ENCODE peak calls at places on chromosomes 16 and 17, in eight cellular contexts. Y is neuronal stem cell, X is IMR-90, P is GM23248, T is A549, J is mammary epithelial cell, M is astrocyte, C is HepG2. Z is an unnamed sample.

GRCh38 chr16:2969545-2970521 is 685 bp downstream of the PAQR4 start:
- DNase-seq in Y (peak), X (peak), P (peak), T (peak), J (peak), M (peak), C (peak), Z (peak)

GRCh38 chr17:61496174-61496956 is 44.1 kb downstream of the TBX4 start:
- DNase-seq in Y (no peak), X (no peak), P (no peak), T (no peak), J (no peak), M (no peak), C (no peak), Z (no peak)

GRCh38 chr17:61423967-61424649 is 24.5 kb downstream of the TBX2 start:
- DNase-seq in Y (no peak), X (no peak), P (no peak), T (no peak), J (no peak), M (no peak), C (no peak), Z (no peak)

GRCh38 chr17:55286681-55287589 is 22.2 kb downstream of the HLF start:
- DNase-seq in Y (no peak), X (peak), P (peak), T (peak), J (peak), M (peak), C (peak), Z (peak)

GRCh38 chr17:49633250-49633649 is 44.6 kb downstream of the SPOP start:
- DNase-seq in Y (no peak), X (no peak), P (no peak), T (no peak), J (no peak), M (no peak), C (no peak), Z (no peak)

GRCh38 chr16:66274335-66275110 is 92.0 kb upstream of the CDH5 start:
- DNase-seq in Y (no peak), X (peak), P (peak), T (peak), J (peak), M (no peak), C (peak), Z (peak)

GRCh38 chr16:69934044-69934443 is 17.1 kb upstream of the CLEC18A start:
- DNase-seq in Y (no peak), X (no peak), P (no peak), T (no peak), J (no peak), M (no peak), C (no peak), Z (no peak)

GRCh38 chr16:31505483-31505882 is 2.7 kb downstream of the RUSF1 start:
- DNase-seq in Y (no peak), X (no peak), P (no peak), T (no peak), J (no peak), M (no peak), C (no peak), Z (no peak)

GRCh38 chr16:15958703-15959348 is 9.4 kb downstream of the ABCC1 start:
- DNase-seq in Y (no peak), X (no peak), P (no peak), T (no peak), J (no peak), M (no peak), C (no peak), Z (no peak)

GRCh38 chr17:78925662-78926555 is 722 bp upstream of the TIMP2 start:
- DNase-seq in Y (no peak), X (peak), P (peak), T (peak), J (no peak), M (peak), C (peak), Z (no peak)
- H3K4me3 ChIP-seq in Y (peak), X (peak), P (peak), T (peak), J (no peak), M (peak), C (peak), Z (peak)

DNA sequence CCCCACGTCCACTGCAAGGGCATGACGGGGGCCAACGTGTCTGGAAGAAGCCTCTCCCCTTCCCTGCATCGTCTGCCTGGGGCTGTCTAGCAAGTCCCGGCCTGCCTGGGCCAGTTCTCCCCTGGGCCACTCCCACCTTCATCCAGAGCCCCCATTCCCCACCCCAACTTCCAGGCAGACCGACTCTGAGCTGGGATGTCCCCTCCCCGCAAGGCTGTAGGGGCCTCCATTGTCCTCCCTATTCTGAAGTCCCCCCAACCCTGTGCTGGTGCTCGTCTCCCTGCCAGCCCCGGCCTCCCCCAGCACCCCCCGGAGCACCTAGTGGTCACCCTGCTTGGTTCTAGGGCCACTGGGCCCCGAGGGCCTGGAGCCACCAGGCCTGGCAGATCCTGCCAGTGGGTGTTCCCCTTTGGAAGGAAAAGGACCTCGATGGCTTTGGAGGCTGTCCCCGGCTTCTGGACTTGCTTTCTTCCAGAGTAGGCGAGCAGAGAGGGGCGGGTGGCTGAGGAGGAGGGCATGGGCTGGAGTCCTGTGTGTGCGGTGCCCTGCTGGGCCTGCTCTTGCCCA is 4.8 kb downstream of the GLIS2 start:
- DNase-seq in Y (no peak), X (no peak), P (no peak), T (no peak), J (peak), M (no peak), C (no peak), Z (no peak)
- H3K27ac ChIP-seq in Y (no peak), X (no peak), P (no peak), T (peak), J (no peak), M (no peak), C (no peak), Z (no peak)

DNA sequence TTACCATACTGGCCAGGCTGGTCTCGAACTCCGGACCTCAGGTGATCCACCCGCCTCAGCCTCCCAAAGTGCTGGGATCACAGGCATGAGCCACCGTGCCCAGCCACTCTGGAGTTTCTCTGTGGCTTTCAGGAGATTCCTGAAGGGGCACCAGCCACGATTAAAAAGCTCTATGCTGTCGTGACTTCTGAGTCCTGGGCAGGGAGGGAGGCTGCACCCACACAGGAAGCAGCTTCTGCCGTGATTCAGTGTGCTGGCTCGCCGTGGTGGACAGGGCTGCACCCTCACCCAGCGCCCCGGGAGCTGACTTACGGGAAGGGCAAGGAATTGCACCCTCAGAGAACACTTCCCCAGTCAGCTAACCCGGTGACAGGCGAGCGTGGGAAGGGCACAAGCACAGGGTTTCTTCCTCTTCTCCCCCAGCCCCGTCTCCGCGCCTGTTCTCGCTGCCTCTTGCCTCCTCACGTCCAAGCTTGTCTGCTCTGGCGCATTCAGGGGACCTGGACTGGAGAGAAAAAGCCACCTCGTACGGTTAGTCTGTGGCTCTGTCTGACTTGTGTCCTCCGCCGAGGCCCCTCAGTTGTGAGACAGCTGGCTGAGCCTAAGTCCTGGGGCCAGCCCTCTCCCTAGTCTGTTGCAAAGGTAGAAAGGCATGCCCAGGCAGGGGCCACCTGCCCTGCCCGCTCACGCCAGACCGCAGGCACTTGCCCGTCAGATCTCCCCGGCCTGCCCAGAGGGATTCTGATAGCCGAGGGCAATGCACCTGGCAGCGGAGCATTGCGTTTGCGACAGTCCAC is 145.0 kb downstream of the SEC14L1 start:
- DNase-seq in Y (no peak), X (peak), P (peak), T (peak), J (peak), M (peak), C (peak), Z (peak)
- H3K4me2 ChIP-seq in Y (no peak), X (peak), P (peak), T (peak), J (peak), M (peak), C (peak), Z (peak)

GRCh38 chr16:29009050-29009837 is 24.4 kb downstream of the LAT start:
- DNase-seq in Y (no peak), X (no peak), P (no peak), T (no peak), J (no peak), M (no peak), C (no peak), Z (no peak)
- H3K4me3 ChIP-seq in Y (no peak), X (no peak), P (no peak), T (no peak), J (no peak), M (no peak), C (no peak), Z (no peak)

GRCh38 chr17:75475851-75476250 is 19.4 kb downstream of the TMEM94 start:
- DNase-seq in Y (no peak), X (peak), P (no peak), T (no peak), J (no peak), M (no peak), C (no peak), Z (no peak)

GRCh38 chr17:75477493-75477862 is 21.0 kb downstream of the TMEM94 start:
- DNase-seq in Y (no peak), X (no peak), P (no peak), T (no peak), J (no peak), M (no peak), C (no peak), Z (no peak)

GRCh38 chr17:75476752-75477492 is 20.5 kb downstream of the TMEM94 start:
- DNase-seq in Y (no peak), X (no peak), P (no peak), T (no peak), J (no peak), M (no peak), C (no peak), Z (no peak)

GRCh38 chr17:75475144-75475835 is 18.9 kb downstream of the TMEM94 start:
- DNase-seq in Y (no peak), X (peak), P (no peak), T (no peak), J (no peak), M (no peak), C (no peak), Z (no peak)

GRCh38 chr17:75476274-75476673 is 19.8 kb downstream of the TMEM94 start:
- DNase-seq in Y (no peak), X (peak), P (no peak), T (no peak), J (no peak), M (peak), C (no peak), Z (no peak)
- H3K27ac ChIP-seq in Y (peak), X (no peak), P (no peak), T (no peak), J (no peak), M (no peak), C (no peak), Z (no peak)

DNA sequence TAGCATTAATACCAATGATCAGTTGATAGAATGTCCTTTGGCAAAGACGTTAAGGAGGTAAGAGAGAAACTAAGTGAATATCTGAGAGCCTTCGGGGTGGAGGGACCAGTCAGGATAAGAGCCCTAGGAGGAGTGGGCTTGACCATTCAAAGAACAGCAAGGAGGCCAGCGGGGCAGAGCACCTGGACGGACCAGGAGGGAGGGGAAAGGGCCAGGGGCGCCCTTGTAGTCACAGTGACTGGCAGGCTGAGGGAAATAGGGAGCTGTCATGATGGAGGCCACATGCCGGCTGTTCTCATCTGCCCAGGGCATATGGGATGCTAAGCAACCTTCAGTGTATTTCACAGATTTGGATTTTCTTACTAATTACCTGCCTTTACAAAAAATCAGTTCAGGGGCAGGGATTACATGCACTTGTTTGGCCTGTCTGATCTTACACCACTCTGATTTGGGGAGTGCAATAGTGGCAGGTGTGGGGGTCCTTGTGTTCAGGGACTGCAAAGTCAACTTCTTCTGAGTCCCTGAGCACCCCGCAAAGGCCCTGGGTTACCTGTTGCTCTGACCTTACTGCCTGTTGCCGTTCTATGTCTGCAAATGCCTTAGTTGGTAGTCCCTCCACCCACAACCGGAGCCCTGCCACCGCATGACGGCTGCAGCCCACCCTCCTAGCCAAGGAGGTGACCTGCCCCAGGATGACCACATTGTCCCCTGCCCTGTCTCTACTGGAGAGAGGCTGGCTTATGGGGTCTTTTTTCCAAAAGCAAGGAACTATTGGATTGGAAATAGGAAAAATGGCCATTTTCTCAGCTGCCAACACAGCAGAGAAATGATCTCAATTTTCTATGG is 10.0 kb downstream of the TMEM132E start:
- DNase-seq in Y (no peak), X (no peak), P (no peak), T (no peak), J (no peak), M (no peak), C (no peak), Z (no peak)
- H3K4me2 ChIP-seq in Y (no peak), X (no peak), P (no peak), T (no peak), J (no peak), M (no peak), C (no peak), Z (no peak)

DNA sequence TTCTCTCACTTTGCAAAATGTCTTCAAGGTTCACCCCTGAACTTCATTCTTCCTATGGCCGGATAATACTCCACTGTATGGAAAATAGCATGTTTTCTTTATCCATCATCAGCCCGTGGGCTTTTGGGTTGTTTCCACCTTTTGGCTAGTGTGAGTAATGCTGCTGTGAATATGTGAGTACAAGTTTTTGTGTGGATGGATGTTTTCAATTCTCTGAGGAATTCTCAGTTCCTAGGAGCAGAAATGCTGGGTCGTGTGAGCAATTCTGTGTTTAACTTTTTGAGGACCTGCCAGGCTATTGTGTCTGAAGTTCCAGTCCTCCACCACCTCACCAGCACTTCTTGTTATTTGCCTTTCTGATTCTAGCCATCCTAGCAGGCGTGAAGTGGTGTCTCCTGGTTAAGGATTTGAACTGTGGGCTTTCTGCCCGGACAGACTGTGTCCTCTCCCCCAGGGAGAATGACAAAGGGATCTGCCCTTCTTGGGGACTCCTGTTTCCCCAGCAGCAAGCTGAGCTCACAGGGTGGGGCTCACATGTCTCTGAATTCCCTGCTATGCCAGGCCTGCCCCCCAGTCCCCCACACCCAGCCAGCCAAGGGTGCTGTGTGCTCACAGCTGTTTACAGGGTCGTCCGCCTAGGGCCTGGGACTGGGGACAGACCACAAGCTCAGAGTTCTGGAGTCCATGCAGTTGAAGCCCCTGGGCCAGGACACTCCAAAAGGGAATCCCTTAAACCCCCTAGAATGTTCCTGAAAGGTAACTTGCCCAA is 92.2 kb upstream of the CIBAR2 start:
- DNase-seq in Y (no peak), X (peak), P (peak), T (no peak), J (peak), M (peak), C (no peak), Z (no peak)
- H3K4me3 ChIP-seq in Y (no peak), X (no peak), P (no peak), T (no peak), J (no peak), M (no peak), C (no peak), Z (no peak)

GRCh38 chr16:49856741-49857330 is 924 bp upstream of the ZNF423 start:
- DNase-seq in Y (peak), X (peak), P (peak), T (peak), J (peak), M (peak), C (peak), Z (peak)

GRCh38 chr16:49851468-49851787 is 4.5 kb downstream of the ZNF423 start:
- DNase-seq in Y (no peak), X (no peak), P (no peak), T (no peak), J (no peak), M (no peak), C (no peak), Z (no peak)

GRCh38 chr16:49855280-49855821 is 561 bp downstream of the ZNF423 start:
- DNase-seq in Y (peak), X (peak), P (peak), T (peak), J (peak), M (peak), C (no peak), Z (peak)

GRCh38 chr16:49855822-49856740 is at the start of gene ZNF423:
- DNase-seq in Y (peak), X (no peak), P (peak), T (no peak), J (no peak), M (no peak), C (no peak), Z (no peak)

GRCh38 chr16:49854227-49855203 is 1.4 kb downstream of the ZNF423 start:
- DNase-seq in Y (peak), X (no peak), P (peak), T (no peak), J (no peak), M (no peak), C (no peak), Z (no peak)
- H3K27ac ChIP-seq in Y (peak), X (no peak), P (no peak), T (peak), J (no peak), M (no peak), C (no peak), Z (no peak)

DNA sequence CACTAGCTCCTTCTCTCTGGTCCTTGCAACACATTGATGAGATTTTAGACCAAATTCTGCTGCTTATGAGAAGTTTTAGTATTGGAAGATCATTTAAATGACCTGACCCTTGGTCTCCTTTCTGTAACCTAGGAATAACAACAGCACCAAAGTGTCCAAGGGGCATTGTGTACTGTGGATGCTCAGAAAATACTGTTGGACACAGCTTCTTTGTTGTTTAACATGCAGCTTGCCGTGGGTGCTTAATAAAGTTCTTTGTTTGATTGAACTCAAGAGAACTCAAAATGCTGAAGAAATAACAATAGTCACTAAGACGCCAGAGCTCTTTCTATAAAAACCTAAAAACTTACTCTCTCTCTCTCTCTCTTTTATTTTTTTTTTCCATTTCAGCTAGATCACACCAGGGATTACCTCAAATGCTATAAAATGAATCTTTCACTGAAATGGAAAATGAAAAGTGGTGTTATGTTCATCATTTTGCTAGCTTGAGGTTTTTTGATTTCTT is 548.9 kb upstream of the CDH8 start:
- DNase-seq in Y (no peak), X (no peak), P (no peak), T (no peak), J (no peak), M (no peak), C (no peak), Z (no peak)
- H3K4me2 ChIP-seq in Y (no peak), X (no peak), P (no peak), T (no peak), J (no peak), M (no peak), C (no peak), Z (no peak)

GRCh38 chr17:35877345-35878029 is 2.7 kb downstream of the CCL5 start:
- DNase-seq in Y (no peak), X (no peak), P (no peak), T (no peak), J (no peak), M (no peak), C (no peak), Z (no peak)
- H3K4me3 ChIP-seq in Y (no peak), X (no peak), P (no peak), T (no peak), J (no peak), M (no peak), C (no peak), Z (no peak)